ENCODE peak calls at places on chromosome 22, in six cellular contexts. L is bronchial epithelial cell, E is fibroblast of villous mesenchyme, J is HCT116, D is IMR-90, Y is ovary. B is an unnamed sample.

GRCh38 chr22:42644422-42645340 is 4.3 kb upstream of the ATP5MGL start:
- DNase-seq in E (peak; percentile 58), J (no peak), Y (peak; percentile 76), D (no peak), L (no peak), B (peak; percentile 74)

GRCh38 chr22:38110863-38111852 is 674 bp upstream of the BAIAP2L2 start:
- DNase-seq in E (no peak), D (no peak), Y (no peak), L (no peak), J (no peak), B (no peak)

GRCh38 chr22:22661275-22661674 is 16.9 kb downstream of the GGTLC2 start:
- DNase-seq in D (no peak), L (no peak), E (no peak), J (no peak), Y (no peak), B (no peak)

GRCh38 chr22:46013460-46014416 is 36.8 kb upstream of the WNT7B start:
- DNase-seq in E (peak; percentile 96), J (peak; percentile 89), L (peak; percentile 93), Y (peak; percentile 97), D (peak; percentile 96), B (peak; percentile 98)

GRCh38 chr22:43312608-43313007 is 30.6 kb downstream of the SCUBE1 start:
- DNase-seq in D (no peak), L (no peak), J (no peak), E (no peak), Y (no peak), B (no peak)

GRCh38 chr22:23225724-23226496 is 45.6 kb downstream of the BCR start:
- DNase-seq in Y (no peak), D (no peak), E (no peak), L (peak; percentile 87), J (no peak), B (peak; percentile 81)

GRCh38 chr22:49019737-49020136 is 807.9 kb downstream of the BRD1 start:
- DNase-seq in E (no peak), J (no peak), L (no peak), Y (peak; percentile 3), D (no peak), B (no peak)

GRCh38 chr22:41369089-41369745 is 12.5 kb upstream of the TEF start:
- DNase-seq in L (no peak), E (no peak), D (no peak), J (no peak), Y (no peak), B (no peak)

GRCh38 chr22:50699754-50700386 is 27.2 kb downstream of the SHANK3 start:
- DNase-seq in J (no peak), E (no peak), Y (no peak), L (no peak), D (no peak), B (no peak)

GRCh38 chr22:38135133-38135706 is 24.7 kb upstream of the BAIAP2L2 start:
- DNase-seq in L (peak; percentile 94), D (peak; percentile 90), J (peak; percentile 53), E (peak; percentile 66), Y (no peak), B (peak; percentile 94)

GRCh38 chr22:43011079-43011478 is 3.9 kb downstream of the PACSIN2 start:
- DNase-seq in Y (no peak), D (no peak), L (no peak), J (no peak), E (no peak), B (no peak)

GRCh38 chr22:21725956-21726649 is 9.5 kb downstream of the YPEL1 start:
- DNase-seq in J (no peak), Y (no peak), E (no peak), L (no peak), D (no peak), B (no peak)

GRCh38 chr22:27613099-27614089 is 188.2 kb downstream of the MN1 start:
- DNase-seq in E (no peak), D (no peak), L (no peak), Y (no peak), J (no peak), B (no peak)

GRCh38 chr22:43592470-43592869 is 180.7 kb downstream of the MPPED1 start:
- DNase-seq in J (no peak), L (no peak), Y (no peak), D (peak; percentile 2), E (no peak), B (peak; percentile 3)

GRCh38 chr22:27581688-27582087 is 219.9 kb downstream of the MN1 start:
- DNase-seq in L (no peak), J (no peak), E (peak; percentile 82), D (peak; percentile 17), Y (peak; percentile 91), B (peak; percentile 43)

GRCh38 chr22:49214976-49215375 is 612.7 kb downstream of the BRD1 start:
- DNase-seq in Y (peak; percentile 7), E (no peak), J (no peak), D (no peak), L (no peak), B (no peak)

GRCh38 chr22:44723801-44724200 is 21.8 kb downstream of the PRR5 start:
- DNase-seq in Y (no peak), E (peak; percentile 55), L (peak; percentile 33), J (peak; percentile 64), D (peak; percentile 49), B (peak; percentile 31)

GRCh38 chr22:49657275-49657973 is 170.2 kb downstream of the BRD1 start:
- DNase-seq in D (no peak), Y (no peak), E (no peak), L (no peak), J (peak; percentile 71), B (no peak)

GRCh38 chr22:30221121-30221992 is 25.2 kb downstream of the LIF start:
- DNase-seq in L (no peak), Y (no peak), E (no peak), D (no peak), J (no peak), B (no peak)

GRCh38 chr22:45585946-45586540 is 83.4 kb downstream of the FBLN1 start:
- DNase-seq in Y (no peak), L (no peak), D (no peak), J (no peak), E (no peak), B (no peak)

GRCh38 chr22:45254789-45255261 is 14.1 kb upstream of the KIAA0930 start:
- DNase-seq in L (no peak), E (no peak), D (no peak), J (no peak), Y (no peak), B (no peak)

GRCh38 chr22:26975381-26975780 is 318.0 kb downstream of the MIAT start:
- DNase-seq in E (no peak), L (peak; percentile 22), J (no peak), Y (no peak), D (no peak), B (no peak)

GRCh38 chr22:41367680-41368542 is 13.8 kb upstream of the TEF start:
- DNase-seq in Y (peak; percentile 74), J (no peak), D (peak; percentile 22), L (peak; percentile 13), E (peak; percentile 33), B (peak; percentile 40)

GRCh38 chr22:23115825-23116494 is 25.8 kb downstream of the RSPH14 start:
- DNase-seq in E (no peak), Y (no peak), D (no peak), L (no peak), J (no peak), B (no peak)

GRCh38 chr22:45774016-45774670 is 102.5 kb downstream of the ATXN10 start:
- DNase-seq in Y (no peak), D (no peak), E (peak; percentile 16), J (no peak), L (no peak), B (no peak)

GRCh38 chr22:41793871-41794270 is 6.6 kb upstream of the CCDC134 start:
- DNase-seq in J (no peak), Y (no peak), D (no peak), L (no peak), E (no peak), B (no peak)

GRCh38 chr22:49960967-49961600 is 512 bp downstream of the PIM3 start:
- DNase-seq in J (no peak), D (no peak), L (no peak), E (peak; percentile 53), Y (peak; percentile 66), B (peak; percentile 31)

GRCh38 chr22:42829311-42829710 is 27.8 kb downstream of the ARFGAP3 start:
- DNase-seq in D (no peak), E (no peak), Y (no peak), J (no peak), L (no peak), B (no peak)

GRCh38 chr22:30485362-30485988 is 13.7 kb upstream of the SEC14L3 start:
- DNase-seq in D (peak; percentile 33), J (peak; percentile 28), Y (peak; percentile 83), E (peak; percentile 52), L (peak; percentile 23), B (peak; percentile 63)

GRCh38 chr22:28711341-28711740 is 30.3 kb downstream of the CHEK2 start:
- DNase-seq in J (no peak), L (no peak), Y (no peak), D (no peak), E (peak; percentile 4), B (no peak)

GRCh38 chr22:46070722-46071450 is 79.4 kb upstream of the PPARA start:
- DNase-seq in J (no peak), E (peak; percentile 55), L (no peak), D (peak; percentile 54), Y (peak; percentile 88), B (peak; percentile 43)

GRCh38 chr22:42801537-42802165 is 55.4 kb downstream of the ARFGAP3 start:
- DNase-seq in D (no peak), L (no peak), Y (peak; percentile 21), J (no peak), E (no peak), B (no peak)

DNA sequence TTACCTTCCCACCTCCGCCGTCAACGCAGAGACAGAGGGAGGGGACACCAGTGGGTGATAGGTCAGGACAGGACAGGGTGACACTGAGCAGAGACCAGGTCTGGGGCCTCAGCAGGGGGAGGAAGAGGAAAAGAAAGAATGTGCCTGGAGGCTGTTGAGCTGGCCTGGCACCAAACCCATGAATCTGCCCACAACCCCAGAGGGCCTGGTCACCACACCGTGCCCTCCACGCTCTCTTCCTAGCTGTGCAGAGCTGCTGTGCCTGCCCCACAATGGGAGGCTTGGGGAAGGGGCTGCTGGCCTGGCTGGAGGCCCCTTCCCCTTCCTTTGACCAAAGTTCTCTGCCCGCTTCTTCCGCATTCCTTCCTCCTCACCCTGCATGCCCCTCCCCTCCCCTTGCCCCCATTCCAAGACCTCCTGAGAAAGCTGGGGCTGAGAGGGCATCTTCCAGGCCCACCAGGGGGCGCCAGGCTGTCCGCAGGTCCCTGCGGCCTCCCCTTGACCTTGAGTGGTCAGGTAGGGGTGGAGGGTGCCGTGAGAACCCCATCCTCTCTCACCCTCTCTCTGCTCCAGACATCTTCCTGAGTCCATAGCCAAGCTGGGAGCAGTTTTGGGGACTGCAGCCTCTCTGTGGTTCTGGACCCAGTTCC is 11.0 kb upstream of the CACNA1I start:
- DNase-seq in Y (no peak), L (no peak), E (no peak), D (no peak), J (no peak), B (peak; percentile 12)
- TF ChIP-seq CTCF in Y (no peak), L (peak; percentile 59), E (peak; percentile 44), D (peak; percentile 32), J (peak; percentile 87), B (peak; percentile 70)

GRCh38 chr22:31881867-31882266 is 62.5 kb upstream of the YWHAH start:
- DNase-seq in D (no peak), L (no peak), Y (no peak), E (no peak), J (no peak), B (no peak)
- H3K4me3 ChIP-seq in D (no peak overlapping the region), L (no peak overlapping the region), Y (no peak overlapping the region), E (no peak overlapping the region), J (no peak overlapping the region), B (no peak overlapping the region)

GRCh38 chr22:47125603-47126002 is 363.2 kb downstream of the TBC1D22A start:
- DNase-seq in L (no peak), E (peak; percentile 12), D (no peak), J (peak; percentile 12), Y (peak; percentile 23), B (peak; percentile 13)
- TF ChIP-seq CTCF in L (no peak), E (peak; percentile 48), D (peak; percentile 22), J (peak; percentile 66), Y (no peak), B (peak; percentile 6)

GRCh38 chr22:24496234-24496633 is 1.1 kb downstream of the UPB1 start:
- DNase-seq in E (no peak), Y (no peak), J (no peak), L (no peak), D (no peak), B (no peak)
- H3K4me3 ChIP-seq in E (no peak overlapping the region), Y (no peak overlapping the region), J (no peak overlapping the region), L (no peak overlapping the region), D (no peak overlapping the region), B (no peak overlapping the region)

B was measured in cardiac fibroblast.